ENCODE peak calls at places on chromosomes 12 and 14, in nine cellular contexts. L is EH; O is mucosa of gallbladder; E is heart right ventricle; U is CD8-positive, alpha-beta memory T cell; T is NCI-H1092; R is stimulated activated CD4-positive, alpha-beta T cell treated with anti-CD3 and anti-CD28 coated beads, Interleukin-2, amount 100 ng/mL, for 4 hours; M is left lung; X is occipital lobe. I is an unnamed sample.
A peak's percentile ranks its signal among the peaks of the same experiment; 100 is the strongest.

GRCh38 chr12:88775742-88776151 is 195.5 kb upstream of the KITLG start:
- DNase-seq in L (no peak), O (peak; percentile 88), E (no peak), U (no peak), T (no peak), R (no peak), M (no peak), X (no peak), I (no peak)

GRCh38 chr14:90522585-90523191 is 125.9 kb downstream of the CALM1 start:
- DNase-seq in L (peak; percentile 31), O (no peak), E (no peak), U (no peak), T (peak; percentile 92), R (no peak), M (peak; percentile 59), X (no peak), I (no peak)

GRCh38 chr14:29897181-29897580 is 30.5 kb downstream of the PRKD1 start:
- DNase-seq in L (no peak), O (no peak), E (no peak), U (no peak), T (no peak), R (no peak), M (no peak), X (no peak), I (no peak)

GRCh38 chr12:1797011-1797901 is 23.1 kb upstream of the LRTM2 start:
- DNase-seq in L (no peak), O (peak; percentile 9), E (peak; percentile 50), U (peak; percentile 76), T (no peak), R (peak; percentile 35), M (peak; percentile 76), X (no peak), I (peak; percentile 43)

GRCh38 chr12:92424338-92424737 is 278.5 kb upstream of the PLEKHG7 start:
- DNase-seq in L (peak; percentile 59), O (no peak), E (no peak), U (no peak), T (no peak), R (no peak), M (no peak), X (no peak), I (no peak)

GRCh38 chr12:53050426-53051057 is 677 bp downstream of the TNS2 start:
- DNase-seq in L (no peak), O (peak; percentile 9), E (no peak), U (no peak), T (no peak), R (no peak), M (no peak), X (no peak), I (no peak)

GRCh38 chr12:104220931-104221330 is 5.4 kb downstream of the TXNRD1 start:
- DNase-seq in L (no peak), O (no peak), E (no peak), U (no peak), T (no peak), R (peak; percentile 16), M (no peak), X (no peak), I (no peak)

GRCh38 chr14:49860988-49861387 is 8.4 kb upstream of the NEMF start:
- DNase-seq in L (no peak), O (no peak), E (no peak), U (no peak), T (no peak), R (no peak), M (no peak), X (no peak), I (no peak)

GRCh38 chr14:75831971-75832370 is 149.8 kb downstream of the TGFB3 start:
- DNase-seq in L (peak; percentile 51), O (peak; percentile 27), E (no peak), U (no peak), T (no peak), R (no peak), M (peak; percentile 51), X (no peak), I (no peak)

GRCh38 chr14:88225721-88226120 is 97.3 kb downstream of the KCNK10 start:
- DNase-seq in L (no peak), O (no peak), E (no peak), U (no peak), T (no peak), R (no peak), M (no peak), X (no peak), I (no peak)

GRCh38 chr14:90715993-90716392 is 100.2 kb downstream of the TTC7B start:
- DNase-seq in L (no peak), O (no peak), E (no peak), U (no peak), T (no peak), R (no peak), M (no peak), X (no peak), I (no peak)

GRCh38 chr12:105256921-105257320 is 20.9 kb upstream of the APPL2 start:
- DNase-seq in L (peak; percentile 96), O (no peak), E (no peak), U (no peak), T (no peak), R (no peak), M (no peak), X (no peak), I (no peak)

GRCh38 chr12:54370218-54370730 is 6.0 kb upstream of the GPR84 start:
- DNase-seq in L (peak; percentile 89), O (peak; percentile 68), E (peak; percentile 70), U (no peak), T (no peak), R (no peak), M (peak; percentile 70), X (peak; percentile 69), I (no peak)

GRCh38 chr12:54497883-54498282 is 331 bp downstream of the NCKAP1L start:
- DNase-seq in L (no peak), O (no peak), E (no peak), U (no peak), T (no peak), R (no peak), M (no peak), X (no peak), I (no peak)

GRCh38 chr12:110957652-110958051 is 37.3 kb upstream of the MYL2 start:
- DNase-seq in L (no peak), O (no peak), E (no peak), U (no peak), T (no peak), R (no peak), M (no peak), X (peak; percentile 70), I (no peak)

GRCh38 chr12:95022477-95022876 is 19.0 kb upstream of the NDUFA12 start:
- DNase-seq in L (no peak), O (no peak), E (no peak), U (no peak), T (no peak), R (no peak), M (no peak), X (no peak), I (no peak)

GRCh38 chr14:105484069-105484996 is 2.4 kb upstream of the CRIP1 start:
- DNase-seq in L (peak; percentile 51), O (no peak), E (peak; percentile 84), U (peak; percentile 91), T (no peak), R (peak; percentile 66), M (no peak), X (no peak), I (no peak)

GRCh38 chr12:27331927-27332324 is 710 bp upstream of the BMAL2 start:
- DNase-seq in L (peak; percentile 20), O (no peak), E (no peak), U (no peak), T (no peak), R (no peak), M (no peak), X (no peak), I (no peak)

GRCh38 chr12:52497975-52498374 is 4.9 kb upstream of the KRT6A start:
- DNase-seq in L (no peak), O (no peak), E (no peak), U (no peak), T (no peak), R (no peak), M (no peak), X (no peak), I (no peak)

GRCh38 chr12:30939234-30939633 is 12.7 kb downstream of the TSPAN11 start:
- DNase-seq in L (no peak), O (no peak), E (no peak), U (no peak), T (no peak), R (no peak), M (no peak), X (no peak), I (no peak)

GRCh38 chr12:55188974-55189556 is 31.8 kb upstream of the OR10A7 start:
- DNase-seq in L (peak; percentile 76), O (peak; percentile 71), E (peak; percentile 49), U (peak; percentile 46), T (peak; percentile 26), R (peak; percentile 30), M (no peak), X (no peak), I (peak; percentile 82)

GRCh38 chr12:49974231-49974675 is 1.5 kb downstream of the AQP6 start:
- DNase-seq in L (peak; percentile 71), O (peak; percentile 78), E (peak; percentile 67), U (no peak), T (peak; percentile 53), R (no peak), M (peak; percentile 75), X (peak; percentile 18), I (no peak)

GRCh38 chr12:93526786-93527428 is 45.6 kb upstream of the SOCS2 start:
- DNase-seq in L (peak; percentile 93), O (no peak), E (no peak), U (no peak), T (no peak), R (no peak), M (no peak), X (no peak), I (no peak)

GRCh38 chr14:60396718-60397343 is 89.0 kb downstream of the C14orf39 start:
- DNase-seq in L (peak; percentile 37), O (no peak), E (no peak), U (no peak), T (no peak), R (no peak), M (no peak), X (no peak), I (no peak)

GRCh38 chr12:107645630-107646333 is 39.8 kb upstream of the PWP1 start:
- DNase-seq in L (no peak), O (no peak), E (peak; percentile 56), U (no peak), T (peak; percentile 41), R (no peak), M (no peak), X (peak; percentile 28), I (no peak)

GRCh38 chr12:65655074-65655493 is 169.2 kb upstream of the HMGA2 start:
- DNase-seq in L (no peak), O (no peak), E (no peak), U (no peak), T (no peak), R (no peak), M (no peak), X (no peak), I (no peak)

GRCh38 chr14:34044666-34045306 is 93.9 kb upstream of the EGLN3 start:
- DNase-seq in L (no peak), O (no peak), E (no peak), U (no peak), T (no peak), R (no peak), M (no peak), X (no peak), I (no peak)

GRCh38 chr14:105439710-105440553 is 20.3 kb downstream of the MTA1 start:
- DNase-seq in L (no peak), O (no peak), E (no peak), U (no peak), T (no peak), R (no peak), M (no peak), X (peak; percentile 21), I (no peak)

GRCh38 chr12:52417742-52418141 is 11.6 kb upstream of the KRT82 start:
- DNase-seq in L (no peak), O (no peak), E (no peak), U (no peak), T (no peak), R (no peak), M (no peak), X (no peak), I (no peak)

GRCh38 chr12:109530301-109530685 is 43.0 kb downstream of the MMAB start:
- DNase-seq in L (no peak), O (no peak), E (no peak), U (no peak), T (no peak), R (no peak), M (no peak), X (no peak), I (no peak)

GRCh38 chr12:54795664-54796063 is 58.7 kb upstream of the MUCL1 start:
- DNase-seq in L (no peak), O (no peak), E (no peak), U (no peak), T (no peak), R (no peak), M (no peak), X (no peak), I (no peak)

I was measured in Jurkat, Clone E6-1.